ENCODE peak calls at places on chromosomes 5 and 9, in ten cellular contexts. A, P, F, V, Q, S, D, W, E and O are unnamed samples.

GRCh38 chr5:84149094-84149493 is 235.6 kb downstream of the EDIL3 start:
- DNase-seq in F (no peak), S (no peak), E (no peak), W (no peak), Q (no peak), D (no peak), P (no peak), V (no peak), A (no peak), O (no peak)

GRCh38 chr5:159310492-159310891 is 19.8 kb downstream of the IL12B start:
- DNase-seq in S (peak; percentile 67), W (peak; percentile 81), P (no peak), F (no peak), E (peak; percentile 66), Q (peak; percentile 50), D (no peak), V (peak; percentile 41), A (no peak), O (no peak)

GRCh38 chr5:109740329-109740728 is 50.6 kb downstream of the MAN2A1 start:
- DNase-seq in P (peak; percentile 42), V (no peak), Q (no peak), W (peak; percentile 83), F (no peak), S (no peak), A (no peak), E (peak; percentile 11), D (no peak), O (peak; percentile 12)

GRCh38 chr9:33687779-33688178 is 107.6 kb upstream of the PRSS3 start:
- DNase-seq in S (no peak), D (peak; percentile 6), V (peak; percentile 68), P (no peak), E (no peak), Q (peak; percentile 53), W (no peak), A (no peak), F (peak; percentile 75), O (peak; percentile 53)

GRCh38 chr5:138096997-138097828 is 13.4 kb downstream of the WNT8A start:
- DNase-seq in D (no peak), A (no peak), S (no peak), F (no peak), E (no peak), Q (no peak), P (no peak), W (peak; percentile 76), V (no peak), O (no peak)

GRCh38 chr5:158039911-158040347 is 181.0 kb upstream of the CLINT1 start:
- DNase-seq in E (no peak), A (no peak), D (no peak), F (no peak), V (no peak), S (no peak), Q (no peak), W (no peak), P (peak; percentile 54), O (no peak)

GRCh38 chr5:18236386-18236785 is 602.1 kb downstream of the TAF11L14 start:
- DNase-seq in E (no peak), S (no peak), V (no peak), A (no peak), P (peak; percentile 1), F (peak; percentile 24), Q (no peak), D (no peak), W (no peak), O (no peak)

GRCh38 chr9:71303351-71303750 is 181.9 kb upstream of the TRPM3 start:
- DNase-seq in Q (no peak), P (peak; percentile 55), E (no peak), V (no peak), F (no peak), S (no peak), W (no peak), D (no peak), A (no peak), O (no peak)

GRCh38 chr5:78508231-78508765 is 140.3 kb downstream of the LHFPL2 start:
- DNase-seq in F (no peak), A (no peak), Q (peak; percentile 43), V (no peak), S (no peak), W (peak; percentile 86), P (peak; percentile 60), D (no peak), E (no peak), O (no peak)

GRCh38 chr5:139445325-139446170 is 6.2 kb upstream of the DNAJC18 start:
- DNase-seq in V (no peak), P (peak; percentile 80), D (no peak), W (no peak), E (no peak), F (no peak), Q (no peak), S (no peak), A (peak; percentile 79), O (no peak)

GRCh38 chr9:120873512-120873911 is 3.5 kb downstream of the PHF19 start:
- DNase-seq in P (no peak), F (no peak), Q (no peak), A (no peak), D (no peak), W (peak; percentile 78), V (no peak), S (no peak), E (no peak), O (no peak)

GRCh38 chr5:3466392-3466791 is 129.2 kb upstream of the IRX1 start:
- DNase-seq in D (no peak), V (no peak), P (no peak), A (no peak), S (no peak), F (no peak), Q (no peak), E (no peak), W (no peak), O (no peak)

GRCh38 chr5:61586096-61587084 is 254.3 kb downstream of the ZSWIM6 start:
- DNase-seq in D (no peak), A (no peak), S (no peak), E (no peak), Q (no peak), F (no peak), W (no peak), V (no peak), P (no peak), O (peak; percentile 35)

GRCh38 chr9:133135193-133135745 is 14.2 kb upstream of the RALGDS start:
- DNase-seq in P (peak; percentile 98), A (no peak), F (no peak), V (peak; percentile 62), E (no peak), W (no peak), D (peak; percentile 24), S (peak; percentile 52), Q (no peak), O (peak; percentile 64)

GRCh38 chr9:135478858-135479468 is 619 bp upstream of the PPP1R26 start:
- DNase-seq in S (peak; percentile 50), P (peak; percentile 66), F (no peak), W (peak; percentile 71), A (no peak), D (no peak), V (no peak), E (peak; percentile 39), Q (no peak), O (no peak)

GRCh38 chr9:99264070-99264469 is 42.0 kb downstream of the SEC61B start:
- DNase-seq in D (no peak), S (no peak), W (no peak), A (no peak), E (peak; percentile 8), P (peak; percentile 63), V (no peak), Q (no peak), F (peak; percentile 38), O (peak; percentile 48)

GRCh38 chr9:113894166-113894565 is 18.1 kb downstream of the ZNF618 start:
- DNase-seq in S (no peak), P (no peak), W (no peak), D (no peak), F (no peak), E (no peak), Q (no peak), V (no peak), A (no peak), O (no peak)

GRCh38 chr9:26670052-26670640 is 222.5 kb downstream of the CAAP1 start:
- DNase-seq in P (no peak), E (no peak), S (no peak), D (no peak), W (no peak), Q (no peak), V (no peak), F (no peak), A (no peak), O (no peak)

GRCh38 chr9:98728500-98728899 is 19.8 kb upstream of the GABBR2 start:
- DNase-seq in A (no peak), V (no peak), W (no peak), D (no peak), F (no peak), S (no peak), Q (no peak), P (no peak), E (no peak), O (no peak)

GRCh38 chr9:6896562-6896961 is 138.8 kb downstream of the KDM4C start:
- DNase-seq in W (no peak), V (no peak), F (no peak), A (no peak), D (no peak), S (no peak), Q (no peak), P (peak; percentile 47), E (no peak), O (no peak)

GRCh38 chr9:78575791-78576190 is 278.9 kb downstream of the PSAT1 start:
- DNase-seq in V (no peak), W (no peak), D (no peak), F (no peak), S (no peak), Q (no peak), A (no peak), P (no peak), E (no peak), O (no peak)

GRCh38 chr9:100739666-100740065 is 161.8 kb downstream of the CAVIN4 start:
- DNase-seq in A (no peak), E (no peak), P (no peak), D (no peak), F (no peak), V (no peak), S (no peak), Q (no peak), W (peak; percentile 74), O (no peak)

GRCh38 chr9:69104830-69105527 is 69.1 kb upstream of the TJP2 start:
- DNase-seq in P (no peak), D (no peak), Q (no peak), F (no peak), A (no peak), V (peak; percentile 79), S (no peak), W (peak; percentile 81), E (no peak), O (no peak)

GRCh38 chr5:146630467-146630866 is 114.5 kb upstream of the GPR151 start:
- DNase-seq in P (no peak), Q (no peak), S (no peak), F (no peak), W (no peak), A (no peak), D (no peak), V (no peak), E (no peak), O (no peak)

GRCh38 chr9:31103836-31104235 is 1280.6 kb upstream of the ACO1 start:
- DNase-seq in A (no peak), D (no peak), V (no peak), P (no peak), S (no peak), F (no peak), E (no peak), W (no peak), Q (no peak), O (no peak)